ENCODE peak calls at places on chromosomes 5 and 9, in five cellular contexts. M is fibroblast of lung; T is CD4-positive, alpha-beta T cell; W is stomach; K is GM23248. V is an unnamed sample. For H3K27me3 and H3K9me3, the result is how much of the 10 kb centered on the place peaks cover.

GRCh38 chr5:135887881-135888614 is 7.6 kb downstream of the IL9 start:
- DNase-seq in K (peak), M (peak), W (no peak), T (no peak), V (no peak)

GRCh38 chr5:61139094-61139873 is 23.0 kb downstream of the SMIM15 start:
- DNase-seq in M (no peak), W (no peak), T (no peak), K (peak), V (no peak)

GRCh38 chr9:87137718-87138117 is 190.4 kb upstream of the GAS1 start:
- DNase-seq in T (no peak), W (no peak), K (no peak), M (no peak), V (no peak)

GRCh38 chr5:28648108-28648507 is 1609.7 kb upstream of the CDH9 start:
- DNase-seq in K (no peak), W (no peak), T (no peak), M (no peak), V (no peak)

GRCh38 chr5:23146183-23146582 is 293.0 kb upstream of the CDH12 start:
- DNase-seq in T (no peak), K (no peak), W (no peak), M (no peak), V (no peak)

GRCh38 chr9:136220017-136220729 is 15.2 kb upstream of the LHX3 start:
- DNase-seq in W (no peak), T (peak), M (peak), K (no peak), V (no peak)

GRCh38 chr9:128494108-128494742 is 10.3 kb upstream of the GLE1 start:
- DNase-seq in M (peak), K (no peak), T (no peak), W (peak), V (peak)

GRCh38 chr5:150013931-150014330 is 13.4 kb downstream of the HMGXB3 start:
- DNase-seq in M (no peak), W (no peak), K (no peak), T (no peak), V (no peak)

GRCh38 chr9:36136894-36137391 is 410 bp downstream of the GLIPR2 start:
- DNase-seq in K (peak), M (no peak), W (no peak), T (no peak), V (no peak)

GRCh38 chr5:154487541-154487940 is 9.5 kb upstream of the HAND1 start:
- DNase-seq in W (no peak), T (no peak), K (no peak), M (no peak), V (no peak)
- H3K27me3 ChIP-seq in W (under half), T (half or more), K (half or more), M (under half), V (under half)

DNA sequence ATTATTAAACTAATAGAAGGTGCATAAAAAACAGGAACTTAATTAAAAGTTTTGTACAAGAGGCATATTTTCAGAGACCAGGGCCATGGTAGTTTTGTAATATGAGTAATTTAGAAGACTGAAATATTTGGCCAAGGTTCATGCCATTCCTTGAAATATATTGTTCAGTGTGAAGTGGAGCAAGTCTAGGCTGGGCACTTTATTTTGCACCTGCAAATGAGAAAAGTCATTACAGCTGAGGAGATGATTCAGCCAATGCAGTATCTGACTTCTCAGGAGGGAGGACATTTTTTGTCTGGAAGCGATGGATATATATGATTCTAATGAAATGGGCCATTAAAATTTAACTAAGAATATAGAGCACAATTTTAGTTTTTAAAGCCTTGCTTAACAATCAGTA is 754.0 kb upstream of the ADAMTS16 start:
- DNase-seq in M (no peak), W (no peak), T (no peak), K (no peak), V (no peak)
- H3K9me3 ChIP-seq in M (under half), W (under half), T (under half), K (under half), V (under half)

GRCh38 chr5:160040471-160040835 is 31.5 kb downstream of the TTC1 start:
- DNase-seq in K (no peak), W (no peak), T (no peak), M (no peak), V (no peak)
- H3K27ac ChIP-seq in K (no peak), W (no peak), T (no peak), M (no peak), V (no peak)

GRCh38 chr9:133693703-133694529 is 44.2 kb downstream of the SARDH start:
- DNase-seq in M (no peak), T (no peak), K (no peak), W (no peak), V (no peak)

GRCh38 chr9:133694686-133695085 is 43.5 kb downstream of the SARDH start:
- DNase-seq in T (no peak), M (no peak), K (no peak), W (no peak), V (no peak)

GRCh38 chr9:133699546-133699945 is 38.6 kb downstream of the SARDH start:
- DNase-seq in M (no peak), K (no peak), W (no peak), T (no peak), V (no peak)

GRCh38 chr9:133693116-133693515 is 45.0 kb downstream of the SARDH start:
- DNase-seq in W (no peak), M (no peak), T (no peak), K (no peak), V (no peak)

DNA sequence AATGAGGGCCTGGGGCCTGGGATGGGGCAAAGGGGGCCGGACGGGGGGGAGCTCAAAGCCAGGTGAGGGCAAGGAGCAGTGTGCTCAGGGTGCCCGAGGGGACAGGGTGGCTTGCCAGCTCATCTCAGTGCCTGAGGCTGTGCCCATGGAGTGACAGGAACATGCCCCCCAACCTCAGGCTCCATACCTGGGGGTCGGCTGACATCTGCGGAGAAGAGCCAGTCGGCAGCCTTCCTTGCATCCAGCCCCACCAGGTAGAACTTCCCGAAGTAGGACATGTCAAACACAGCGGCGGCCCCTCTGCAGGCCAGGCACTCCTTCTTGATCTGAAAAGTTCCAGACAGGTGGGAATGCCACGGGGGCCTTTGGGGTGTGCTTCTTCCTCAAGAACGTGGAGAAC is 42.1 kb downstream of the SARDH start:
- DNase-seq in K (no peak), W (no peak), T (no peak), M (no peak), V (no peak)
- H3K27me3 ChIP-seq in K (under half), W (under half), T (under half), M (under half), V (under half)

GRCh38 chr5:180060192-180060591 is 11.4 kb downstream of the RNF130 start:
- DNase-seq in K (no peak), W (no peak), T (no peak), M (no peak), V (no peak)
- H3K9me3 ChIP-seq in K (under half), W (under half), T (under half), M (under half), V (under half)

GRCh38 chr5:1472964-1473628 is 27.9 kb upstream of the SLC6A3 start:
- DNase-seq in M (no peak), W (no peak), K (no peak), T (no peak), V (peak)

GRCh38 chr5:1471240-1471853 is 26.1 kb upstream of the SLC6A3 start:
- DNase-seq in W (no peak), K (no peak), M (no peak), T (no peak), V (peak)

GRCh38 chr5:1468629-1469527 is 23.6 kb upstream of the SLC6A3 start:
- DNase-seq in T (no peak), W (no peak), K (no peak), M (no peak), V (no peak)

GRCh38 chr5:1471997-1472963 is 27.0 kb upstream of the SLC6A3 start:
- DNase-seq in K (no peak), W (no peak), M (no peak), T (no peak), V (no peak)

GRCh38 chr5:1470762-1471211 is 25.5 kb upstream of the SLC6A3 start:
- DNase-seq in K (no peak), T (no peak), W (peak), M (no peak), V (peak)
- H3K27ac ChIP-seq in K (no peak), T (no peak), W (no peak), M (no peak), V (no peak)

V was measured in body of pancreas.